ENCODE peak calls at places on chromosomes 6 and 20, in nine cellular contexts. One of them, this sample, is unnamed.

GRCh38 chr6:2920671-2921112 is 17.6 kb upstream of the SERPINB9 start:
- DNase-seq in tibial nerve: no peak
- DNase-seq in HepG2: no peak
- DNase-seq in ascending aorta: no peak
- DNase-seq in T-cell: no peak
- DNase-seq in HTR-8/SVneo: no peak
- DNase-seq in right cardiac atrium: no peak
- DNase-seq in activated gamma-delta T cell treated with Interleukin-2 at 50 U/mL for 16 hours: no peak
- DNase-seq in Kasumi-1: no peak
- DNase-seq in this sample: no peak

GRCh38 chr20:25257756-25258462 is 10.0 kb downstream of the PYGB start:
- DNase-seq in T-cell: no peak
- DNase-seq in tibial nerve: no peak
- DNase-seq in Kasumi-1: no peak
- DNase-seq in right cardiac atrium: peak; percentile 31
- DNase-seq in HTR-8/SVneo: no peak
- DNase-seq in ascending aorta: no peak
- DNase-seq in activated gamma-delta T cell treated with Interleukin-2 at 50 U/mL for 16 hours: no peak
- DNase-seq in HepG2: no peak
- DNase-seq in this sample: no peak

GRCh38 chr6:118892248-118893094 is 1.5 kb upstream of the ASF1A start:
- DNase-seq in activated gamma-delta T cell treated with Interleukin-2 at 50 U/mL for 16 hours: no peak
- DNase-seq in HTR-8/SVneo: no peak
- DNase-seq in Kasumi-1: peak; percentile 50
- DNase-seq in HepG2: no peak
- DNase-seq in tibial nerve: no peak
- DNase-seq in right cardiac atrium: no peak
- DNase-seq in T-cell: no peak
- DNase-seq in ascending aorta: no peak
- DNase-seq in this sample: no peak

GRCh38 chr6:167761794-167762258 is 64.9 kb upstream of the AFDN start:
- DNase-seq in tibial nerve: peak; percentile 36
- DNase-seq in Kasumi-1: no peak
- DNase-seq in ascending aorta: no peak
- DNase-seq in HepG2: peak; percentile 73
- DNase-seq in HTR-8/SVneo: no peak
- DNase-seq in activated gamma-delta T cell treated with Interleukin-2 at 50 U/mL for 16 hours: no peak
- DNase-seq in right cardiac atrium: no peak
- DNase-seq in T-cell: no peak
- DNase-seq in this sample: no peak

GRCh38 chr6:77470983-77471382 is 7.7 kb upstream of the HTR1B start:
- DNase-seq in tibial nerve: no peak
- DNase-seq in HTR-8/SVneo: no peak
- DNase-seq in T-cell: no peak
- DNase-seq in Kasumi-1: no peak
- DNase-seq in HepG2: no peak
- DNase-seq in activated gamma-delta T cell treated with Interleukin-2 at 50 U/mL for 16 hours: no peak
- DNase-seq in ascending aorta: no peak
- DNase-seq in right cardiac atrium: no peak
- DNase-seq in this sample: no peak

GRCh38 chr6:24883618-24884017 is 52.1 kb downstream of the RIPOR2 start:
- DNase-seq in T-cell: no peak
- DNase-seq in tibial nerve: no peak
- DNase-seq in right cardiac atrium: no peak
- DNase-seq in ascending aorta: no peak
- DNase-seq in Kasumi-1: no peak
- DNase-seq in activated gamma-delta T cell treated with Interleukin-2 at 50 U/mL for 16 hours: no peak
- DNase-seq in HepG2: no peak
- DNase-seq in HTR-8/SVneo: peak; percentile 19
- DNase-seq in this sample: no peak

GRCh38 chr20:37543828-37544227 is 16.2 kb upstream of the BLCAP start:
- DNase-seq in activated gamma-delta T cell treated with Interleukin-2 at 50 U/mL for 16 hours: no peak
- DNase-seq in tibial nerve: no peak
- DNase-seq in Kasumi-1: peak; percentile 55
- DNase-seq in HepG2: peak; percentile 70
- DNase-seq in T-cell: no peak
- DNase-seq in ascending aorta: no peak
- DNase-seq in right cardiac atrium: no peak
- DNase-seq in HTR-8/SVneo: peak; percentile 86
- DNase-seq in this sample: peak; percentile 21

GRCh38 chr6:54654376-54654775 is 192.2 kb upstream of the FAM83B start:
- DNase-seq in T-cell: no peak
- DNase-seq in right cardiac atrium: no peak
- DNase-seq in HepG2: no peak
- DNase-seq in HTR-8/SVneo: no peak
- DNase-seq in Kasumi-1: no peak
- DNase-seq in tibial nerve: no peak
- DNase-seq in activated gamma-delta T cell treated with Interleukin-2 at 50 U/mL for 16 hours: no peak
- DNase-seq in ascending aorta: no peak
- DNase-seq in this sample: no peak

GRCh38 chr6:46963626-46964025 is 41.9 kb upstream of the ADGRF5 start:
- DNase-seq in ascending aorta: no peak
- DNase-seq in Kasumi-1: no peak
- DNase-seq in HTR-8/SVneo: peak; percentile 14
- DNase-seq in activated gamma-delta T cell treated with Interleukin-2 at 50 U/mL for 16 hours: no peak
- DNase-seq in right cardiac atrium: no peak
- DNase-seq in tibial nerve: no peak
- DNase-seq in T-cell: no peak
- DNase-seq in HepG2: no peak
- DNase-seq in this sample: no peak

GRCh38 chr6:106413016-106413415 is 52.5 kb downstream of the CRYBG1 start:
- DNase-seq in right cardiac atrium: no peak
- DNase-seq in T-cell: no peak
- DNase-seq in tibial nerve: no peak
- DNase-seq in ascending aorta: no peak
- DNase-seq in HTR-8/SVneo: no peak
- DNase-seq in activated gamma-delta T cell treated with Interleukin-2 at 50 U/mL for 16 hours: no peak
- DNase-seq in HepG2: no peak
- DNase-seq in Kasumi-1: no peak
- DNase-seq in this sample: peak; percentile 10

GRCh38 chr20:37745553-37745952 is 51.7 kb downstream of the CTNNBL1 start:
- DNase-seq in tibial nerve: no peak
- DNase-seq in HepG2: no peak
- DNase-seq in activated gamma-delta T cell treated with Interleukin-2 at 50 U/mL for 16 hours: no peak
- DNase-seq in HTR-8/SVneo: no peak
- DNase-seq in Kasumi-1: no peak
- DNase-seq in right cardiac atrium: no peak
- DNase-seq in ascending aorta: no peak
- DNase-seq in T-cell: no peak
- DNase-seq in this sample: no peak

This sample was measured in AML-193.